ENCODE peak calls at places on chromosome 7, in seven cellular contexts. One of them, this sample, is unnamed.

GRCh38 chr7:79984210-79984609 is 150.4 kb upstream of the GNAI1 start:
- DNase-seq in transverse colon: no peak
- DNase-seq in neural crest cell: no peak
- DNase-seq in tibial artery: no peak
- DNase-seq in Caco-2: no peak
- DNase-seq in type B pancreatic cell: no peak
- DNase-seq in nephron progenitor cell: no peak
- DNase-seq in this sample: no peak

GRCh38 chr7:36001546-36001945 is 151.5 kb upstream of the EEPD1 start:
- DNase-seq in Caco-2: no peak
- DNase-seq in neural crest cell: no peak
- DNase-seq in type B pancreatic cell: no peak
- DNase-seq in transverse colon: no peak
- DNase-seq in nephron progenitor cell: no peak
- DNase-seq in tibial artery: no peak
- DNase-seq in this sample: no peak

GRCh38 chr7:108492742-108493141 is 33.2 kb downstream of the PNPLA8 start:
- DNase-seq in nephron progenitor cell: no peak
- DNase-seq in Caco-2: no peak
- DNase-seq in transverse colon: no peak
- DNase-seq in tibial artery: no peak
- DNase-seq in neural crest cell: no peak
- DNase-seq in type B pancreatic cell: no peak
- DNase-seq in this sample: no peak

GRCh38 chr7:44286182-44286617 is 39.2 kb downstream of the CAMK2B start:
- DNase-seq in transverse colon: peak
- DNase-seq in type B pancreatic cell: peak
- DNase-seq in tibial artery: no peak
- DNase-seq in nephron progenitor cell: peak
- DNase-seq in neural crest cell: no peak
- DNase-seq in Caco-2: no peak
- DNase-seq in this sample: peak

GRCh38 chr7:139192014-139192706 is 38.9 kb upstream of the UBN2 start:
- DNase-seq in type B pancreatic cell: no peak
- DNase-seq in nephron progenitor cell: no peak
- DNase-seq in neural crest cell: no peak
- DNase-seq in Caco-2: no peak
- DNase-seq in tibial artery: no peak
- DNase-seq in transverse colon: no peak
- DNase-seq in this sample: no peak

GRCh38 chr7:364536-364935 is 74.6 kb downstream of the FOXL3 start:
- DNase-seq in type B pancreatic cell: no peak
- DNase-seq in neural crest cell: no peak
- DNase-seq in tibial artery: no peak
- DNase-seq in nephron progenitor cell: no peak
- DNase-seq in transverse colon: no peak
- DNase-seq in Caco-2: no peak
- DNase-seq in this sample: peak

GRCh38 chr7:146875222-146875785 is 758.7 kb downstream of the CNTNAP2 start:
- DNase-seq in neural crest cell: no peak
- DNase-seq in Caco-2: no peak
- DNase-seq in nephron progenitor cell: no peak
- DNase-seq in tibial artery: no peak
- DNase-seq in transverse colon: no peak
- DNase-seq in type B pancreatic cell: no peak
- DNase-seq in this sample: no peak

GRCh38 chr7:16466087-16466472 is 542 bp upstream of the SOSTDC1 start:
- DNase-seq in Caco-2: no peak
- DNase-seq in neural crest cell: no peak
- DNase-seq in nephron progenitor cell: no peak
- DNase-seq in tibial artery: no peak
- DNase-seq in transverse colon: no peak
- DNase-seq in type B pancreatic cell: no peak
- DNase-seq in this sample: no peak

GRCh38 chr7:87218941-87219544 is 489 bp downstream of the TMEM243 start:
- DNase-seq in transverse colon: peak
- DNase-seq in type B pancreatic cell: no peak
- DNase-seq in tibial artery: peak
- DNase-seq in Caco-2: peak
- DNase-seq in nephron progenitor cell: peak
- DNase-seq in neural crest cell: no peak
- DNase-seq in this sample: peak
- TF ChIP-seq CTCF in transverse colon: no peak
- TF ChIP-seq CTCF in type B pancreatic cell: no peak
- TF ChIP-seq CTCF in tibial artery: no peak
- TF ChIP-seq CTCF in Caco-2: no peak
- TF ChIP-seq CTCF in nephron progenitor cell: no peak
- TF ChIP-seq CTCF in neural crest cell: no peak
- TF ChIP-seq CTCF in this sample: no peak

DNA sequence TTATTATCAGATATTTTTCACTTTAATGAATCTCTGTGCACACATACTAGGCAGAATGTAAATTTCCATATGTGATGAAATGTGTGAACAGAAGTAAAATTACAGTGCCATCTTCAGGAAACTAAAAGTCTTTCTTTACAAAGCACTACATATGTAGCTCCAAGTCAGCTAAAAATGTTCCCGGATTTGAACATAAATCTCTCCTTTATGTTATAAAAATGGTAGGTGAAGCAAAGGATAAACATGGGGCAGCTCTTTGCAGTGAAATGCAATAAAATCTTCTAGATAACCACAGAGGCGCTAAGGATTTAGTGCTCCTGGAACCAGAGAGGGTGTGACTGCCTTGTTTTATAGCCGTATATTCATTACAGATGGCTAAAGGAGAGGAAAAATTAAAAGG is 104.9 kb upstream of the C7orf33 start:
- DNase-seq in transverse colon: peak
- DNase-seq in tibial artery: no peak
- DNase-seq in nephron progenitor cell: no peak
- DNase-seq in neural crest cell: no peak
- DNase-seq in type B pancreatic cell: no peak
- DNase-seq in Caco-2: no peak
- DNase-seq in this sample: no peak
- TF ChIP-seq CTCF in transverse colon: peak
- TF ChIP-seq CTCF in tibial artery: no peak
- TF ChIP-seq CTCF in nephron progenitor cell: no peak
- TF ChIP-seq CTCF in neural crest cell: peak
- TF ChIP-seq CTCF in type B pancreatic cell: peak
- TF ChIP-seq CTCF in Caco-2: no peak
- TF ChIP-seq CTCF in this sample: no peak

GRCh38 chr7:101634196-101634717 is 5.2 kb upstream of the MYL10 start:
- DNase-seq in neural crest cell: no peak
- DNase-seq in Caco-2: no peak
- DNase-seq in type B pancreatic cell: no peak
- DNase-seq in nephron progenitor cell: no peak
- DNase-seq in transverse colon: no peak
- DNase-seq in tibial artery: no peak
- DNase-seq in this sample: no peak
- TF ChIP-seq CTCF in neural crest cell: no peak
- TF ChIP-seq CTCF in Caco-2: no peak
- TF ChIP-seq CTCF in type B pancreatic cell: no peak
- TF ChIP-seq CTCF in nephron progenitor cell: no peak
- TF ChIP-seq CTCF in transverse colon: no peak
- TF ChIP-seq CTCF in tibial artery: no peak
- TF ChIP-seq CTCF in this sample: no peak

GRCh38 chr7:31747553-31747952 is 60.5 kb downstream of the PPP1R17 start:
- DNase-seq in tibial artery: no peak
- DNase-seq in nephron progenitor cell: no peak
- DNase-seq in type B pancreatic cell: no peak
- DNase-seq in neural crest cell: no peak
- DNase-seq in Caco-2: no peak
- DNase-seq in transverse colon: peak
- DNase-seq in this sample: no peak

GRCh38 chr7:31741852-31742251 is 54.8 kb downstream of the PPP1R17 start:
- DNase-seq in neural crest cell: no peak
- DNase-seq in transverse colon: no peak
- DNase-seq in type B pancreatic cell: no peak
- DNase-seq in nephron progenitor cell: no peak
- DNase-seq in tibial artery: no peak
- DNase-seq in Caco-2: no peak
- DNase-seq in this sample: no peak

GRCh38 chr7:31748084-31748483 is 61.1 kb downstream of the PPP1R17 start:
- DNase-seq in Caco-2: no peak
- DNase-seq in neural crest cell: no peak
- DNase-seq in type B pancreatic cell: no peak
- DNase-seq in tibial artery: no peak
- DNase-seq in transverse colon: no peak
- DNase-seq in nephron progenitor cell: no peak
- DNase-seq in this sample: no peak

DNA sequence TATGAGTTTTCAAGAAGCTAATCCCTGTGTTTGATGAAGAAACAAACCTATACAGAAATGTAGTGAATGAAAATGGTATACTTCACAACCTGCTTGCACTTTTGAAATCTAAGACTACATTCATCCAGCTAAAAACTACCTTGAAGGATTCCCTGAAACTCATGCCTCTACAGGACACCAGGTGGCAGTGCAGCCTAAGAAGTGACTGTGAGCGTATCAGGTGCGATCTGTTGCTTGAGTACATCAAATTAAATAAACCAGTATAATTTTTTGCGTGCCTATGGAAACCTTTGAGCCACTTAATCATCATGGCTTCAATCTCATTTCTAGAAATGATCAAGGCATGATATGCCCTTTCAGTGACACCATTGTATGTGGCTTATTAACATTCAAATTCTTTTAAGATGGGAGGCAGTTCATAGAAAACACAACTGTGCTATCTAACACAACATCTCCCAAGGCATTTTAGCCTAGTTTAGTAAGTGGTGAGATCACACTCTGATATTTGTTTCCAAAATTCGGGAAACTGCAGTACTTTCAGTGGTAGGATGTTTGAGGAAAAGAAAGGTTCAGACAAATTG is 57.4 kb downstream of the PPP1R17 start:
- DNase-seq in neural crest cell: peak
- DNase-seq in Caco-2: peak
- DNase-seq in nephron progenitor cell: peak
- DNase-seq in tibial artery: peak
- DNase-seq in type B pancreatic cell: no peak
- DNase-seq in transverse colon: peak
- DNase-seq in this sample: peak
- TF ChIP-seq CTCF in neural crest cell: peak
- TF ChIP-seq CTCF in Caco-2: peak
- TF ChIP-seq CTCF in nephron progenitor cell: peak
- TF ChIP-seq CTCF in tibial artery: peak
- TF ChIP-seq CTCF in type B pancreatic cell: peak
- TF ChIP-seq CTCF in transverse colon: peak
- TF ChIP-seq CTCF in this sample: peak

DNA sequence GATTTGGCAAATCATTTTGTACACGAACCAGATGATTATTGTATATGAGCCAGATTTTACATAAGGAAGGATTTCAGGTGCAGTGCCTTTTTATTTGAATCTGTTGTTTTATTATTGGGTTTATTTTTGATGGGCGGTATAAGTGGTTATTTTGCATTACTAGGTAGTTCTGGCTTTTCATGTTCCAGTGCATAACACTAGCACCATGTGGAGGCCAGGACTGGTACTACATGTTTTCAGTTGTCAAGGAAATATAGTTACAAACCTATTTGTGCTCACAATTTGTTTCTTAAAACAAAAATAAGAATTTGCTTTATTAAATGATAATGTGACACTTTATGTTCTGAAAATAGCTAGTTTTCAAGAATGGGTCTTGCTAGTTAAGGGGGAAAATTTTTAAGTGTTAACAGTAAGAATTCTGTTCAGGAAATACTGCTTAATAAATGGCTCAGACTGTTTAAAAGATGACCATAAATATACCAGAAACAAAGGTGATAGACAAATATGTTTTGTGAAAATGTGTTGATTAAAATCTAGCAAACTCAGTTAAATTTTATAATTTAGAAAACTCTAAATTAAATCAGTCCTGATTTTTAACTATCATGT is 7.1 kb upstream of the SEMA3E start:
- DNase-seq in nephron progenitor cell: peak
- DNase-seq in transverse colon: peak
- DNase-seq in tibial artery: no peak
- DNase-seq in type B pancreatic cell: no peak
- DNase-seq in Caco-2: peak
- DNase-seq in neural crest cell: peak
- DNase-seq in this sample: no peak
- TF ChIP-seq CTCF in nephron progenitor cell: peak
- TF ChIP-seq CTCF in transverse colon: peak
- TF ChIP-seq CTCF in tibial artery: peak
- TF ChIP-seq CTCF in type B pancreatic cell: peak
- TF ChIP-seq CTCF in Caco-2: peak
- TF ChIP-seq CTCF in neural crest cell: peak
- TF ChIP-seq CTCF in this sample: peak

DNA sequence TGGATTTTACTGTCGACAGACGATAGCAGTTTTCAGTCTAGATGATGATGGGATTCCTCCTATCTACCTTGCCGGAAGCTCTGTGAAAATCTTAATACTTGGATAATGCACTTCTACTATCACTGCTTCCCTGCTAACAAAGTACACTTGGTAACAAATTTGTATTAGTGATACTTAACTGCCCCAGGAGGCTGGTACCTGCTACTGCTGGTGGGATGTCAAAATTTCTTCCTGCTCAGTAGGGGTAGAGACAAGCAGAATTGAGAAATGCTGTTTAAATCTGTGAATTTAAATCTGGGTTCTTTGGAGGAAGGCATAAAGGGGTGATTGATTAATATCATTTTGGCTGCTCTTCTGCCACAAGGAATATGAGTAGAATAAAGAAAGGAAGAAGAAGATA is 99.8 kb upstream of the STRIP2 start:
- DNase-seq in transverse colon: no peak
- DNase-seq in tibial artery: no peak
- DNase-seq in neural crest cell: no peak
- DNase-seq in nephron progenitor cell: no peak
- DNase-seq in type B pancreatic cell: no peak
- DNase-seq in Caco-2: no peak
- DNase-seq in this sample: no peak
- TF ChIP-seq CTCF in transverse colon: no peak
- TF ChIP-seq CTCF in tibial artery: no peak
- TF ChIP-seq CTCF in neural crest cell: no peak
- TF ChIP-seq CTCF in nephron progenitor cell: no peak
- TF ChIP-seq CTCF in type B pancreatic cell: peak
- TF ChIP-seq CTCF in Caco-2: no peak
- TF ChIP-seq CTCF in this sample: no peak

DNA sequence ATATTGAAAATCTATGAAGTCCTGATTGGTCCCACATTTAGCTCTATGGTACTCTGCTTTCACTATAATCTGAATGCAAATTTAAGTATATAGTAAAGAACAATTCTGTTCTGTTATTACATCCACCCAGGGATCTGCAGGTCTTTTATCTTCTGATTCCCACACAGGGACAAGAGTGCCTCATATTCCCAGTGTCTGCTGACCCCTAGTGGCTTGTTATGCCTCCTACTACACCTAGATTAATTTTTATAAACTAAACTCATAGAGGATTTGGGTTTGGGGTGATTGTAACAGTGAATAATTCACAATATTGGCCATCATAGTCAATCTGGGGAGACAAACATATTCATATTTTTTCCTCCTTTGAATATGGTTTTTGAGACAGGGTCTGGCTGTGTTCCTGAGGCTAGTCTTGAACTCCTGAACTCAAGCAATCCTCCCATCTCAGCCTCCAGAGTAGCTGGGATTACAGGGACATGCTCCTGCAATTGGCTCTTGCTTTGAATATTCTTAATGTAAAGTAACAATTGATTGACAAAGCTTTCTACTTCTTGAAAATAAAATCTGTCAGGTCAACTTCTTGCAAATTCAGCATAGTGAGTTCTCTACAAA is 282.1 kb downstream of the KCND2 start:
- DNase-seq in tibial artery: no peak
- DNase-seq in type B pancreatic cell: no peak
- DNase-seq in neural crest cell: peak
- DNase-seq in Caco-2: peak
- DNase-seq in nephron progenitor cell: peak
- DNase-seq in transverse colon: no peak
- DNase-seq in this sample: no peak
- TF ChIP-seq CTCF in tibial artery: peak
- TF ChIP-seq CTCF in type B pancreatic cell: peak
- TF ChIP-seq CTCF in neural crest cell: peak
- TF ChIP-seq CTCF in Caco-2: peak
- TF ChIP-seq CTCF in nephron progenitor cell: peak
- TF ChIP-seq CTCF in transverse colon: peak
- TF ChIP-seq CTCF in this sample: peak

This sample was measured in CD14-positive monocyte.